ENCODE peak calls at places on chromosomes 6 and 20, in four cellular contexts. Z is ascending aorta, R is Panc1, S is heart right ventricle. P is an unnamed sample.

GRCh38 chr6:16523550-16524379 is 237.5 kb downstream of the ATXN1 start:
- DNase-seq in Z (no peak), R (no peak), S (peak; percentile 43), P (no peak)

GRCh38 chr6:27133281-27134227 is 113.9 kb upstream of the PRSS16 start:
- DNase-seq in Z (peak; percentile 38), R (peak; percentile 59), S (no peak), P (peak; percentile 38)

GRCh38 chr6:166490671-166491500 is 95.6 kb downstream of the RAMACL start:
- DNase-seq in Z (no peak), R (no peak), S (no peak), P (no peak)

GRCh38 chr20:34017610-34018009 is 23.9 kb downstream of the RALY start:
- DNase-seq in Z (no peak), R (no peak), S (no peak), P (no peak)

GRCh38 chr20:60402209-60403058 is 444.2 kb downstream of the CDH26 start:
- DNase-seq in Z (no peak), R (no peak), S (no peak), P (no peak)

GRCh38 chr6:140183881-140184280 is 809.4 kb upstream of the CITED2 start:
- DNase-seq in Z (no peak), R (no peak), S (no peak), P (no peak)

GRCh38 chr6:141548969-141549368 is 583.8 kb upstream of the GJE1 start:
- DNase-seq in Z (no peak), R (no peak), S (no peak), P (no peak)

GRCh38 chr6:81613606-81614005 is 138.9 kb downstream of the TENT5A start:
- DNase-seq in Z (no peak), R (no peak), S (no peak), P (no peak)

GRCh38 chr20:39298116-39298515 is 336.0 kb downstream of the DHX35 start:
- DNase-seq in Z (no peak), R (no peak), S (no peak), P (no peak)

GRCh38 chr20:38450412-38450975 is 15.4 kb upstream of the SNHG17 start:
- DNase-seq in Z (no peak), R (no peak), S (no peak), P (no peak)

GRCh38 chr6:125586074-125586473 is 163.4 kb upstream of the HEY2 start:
- DNase-seq in Z (no peak), R (peak; percentile 82), S (no peak), P (no peak)

GRCh38 chr20:55415567-55416142 is 589.7 kb downstream of the CBLN4 start:
- DNase-seq in Z (no peak), R (peak; percentile 8), S (no peak), P (no peak)

GRCh38 chr6:107318100-107318736 is 141.1 kb downstream of the PDSS2 start:
- DNase-seq in Z (no peak), R (peak; percentile 42), S (peak; percentile 50), P (no peak)

GRCh38 chr6:55319961-55320690 is 7.1 kb upstream of the GFRAL start:
- DNase-seq in Z (no peak), R (no peak), S (no peak), P (no peak)

GRCh38 chr6:56933650-56934049 is 21.3 kb upstream of the BEND6 start:
- DNase-seq in Z (no peak), R (no peak), S (no peak), P (no peak)

GRCh38 chr6:143097224-143097795 is 36.6 kb downstream of the AIG1 start:
- DNase-seq in Z (no peak), R (no peak), S (no peak), P (no peak)

GRCh38 chr6:166671434-166672061 is 44.5 kb upstream of the RPS6KA2 start:
- DNase-seq in Z (no peak), R (no peak), S (no peak), P (peak; percentile 24)

GRCh38 chr6:32818867-32819266 is 2.1 kb upstream of the HLA-DOB start:
- DNase-seq in Z (no peak), R (no peak), S (no peak), P (no peak)

GRCh38 chr20:10647471-10647870 is 26.3 kb downstream of the JAG1 start:
- DNase-seq in Z (no peak), R (no peak), S (no peak), P (no peak)

GRCh38 chr20:47220161-47220582 is 136.3 kb downstream of the ZMYND8 start:
- DNase-seq in Z (no peak), R (no peak), S (no peak), P (no peak)

GRCh38 chr20:47213960-47214359 is 142.5 kb downstream of the ZMYND8 start:
- DNase-seq in Z (no peak), R (no peak), S (no peak), P (no peak)

GRCh38 chr20:47217482-47218446 is 138.7 kb downstream of the ZMYND8 start:
- DNase-seq in Z (no peak), R (no peak), S (no peak), P (no peak)

GRCh38 chr20:47215653-47216397 is 140.7 kb downstream of the ZMYND8 start:
- DNase-seq in Z (no peak), R (no peak), S (no peak), P (no peak)

DNA sequence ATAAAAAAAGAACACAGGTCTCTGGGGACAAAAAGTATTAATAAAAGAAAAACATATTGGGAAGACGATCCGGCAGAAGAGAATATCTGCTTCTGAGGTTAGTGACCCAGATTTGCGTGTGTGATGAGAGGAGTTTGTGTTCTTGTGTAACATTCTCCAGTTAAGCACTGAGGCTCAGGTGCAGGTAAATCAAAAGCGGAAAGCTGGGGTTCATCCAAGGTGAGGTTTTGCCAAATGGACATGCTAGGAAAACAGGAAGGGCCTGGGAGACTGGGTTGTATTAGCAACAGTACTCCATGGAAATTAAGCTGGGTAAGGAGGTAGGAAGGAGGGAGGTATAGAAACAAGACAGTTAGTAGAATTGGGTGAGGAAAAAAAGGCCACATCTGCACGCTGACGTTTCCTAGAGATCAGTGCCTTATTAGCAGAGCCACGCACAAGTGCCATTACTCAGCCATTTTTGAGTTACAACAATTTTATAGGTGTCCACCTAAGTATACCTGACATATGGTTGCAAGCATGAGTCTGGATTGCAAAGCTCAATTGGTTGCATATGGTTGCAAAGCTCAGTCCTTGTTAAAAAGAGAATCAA is 139.6 kb downstream of the ZMYND8 start:
- DNase-seq in Z (no peak), R (no peak), S (no peak), P (no peak)
- H3K27ac ChIP-seq in Z (no peak overlapping the region), R (no peak overlapping the region), S (no peak overlapping the region), P (no peak overlapping the region)

DNA sequence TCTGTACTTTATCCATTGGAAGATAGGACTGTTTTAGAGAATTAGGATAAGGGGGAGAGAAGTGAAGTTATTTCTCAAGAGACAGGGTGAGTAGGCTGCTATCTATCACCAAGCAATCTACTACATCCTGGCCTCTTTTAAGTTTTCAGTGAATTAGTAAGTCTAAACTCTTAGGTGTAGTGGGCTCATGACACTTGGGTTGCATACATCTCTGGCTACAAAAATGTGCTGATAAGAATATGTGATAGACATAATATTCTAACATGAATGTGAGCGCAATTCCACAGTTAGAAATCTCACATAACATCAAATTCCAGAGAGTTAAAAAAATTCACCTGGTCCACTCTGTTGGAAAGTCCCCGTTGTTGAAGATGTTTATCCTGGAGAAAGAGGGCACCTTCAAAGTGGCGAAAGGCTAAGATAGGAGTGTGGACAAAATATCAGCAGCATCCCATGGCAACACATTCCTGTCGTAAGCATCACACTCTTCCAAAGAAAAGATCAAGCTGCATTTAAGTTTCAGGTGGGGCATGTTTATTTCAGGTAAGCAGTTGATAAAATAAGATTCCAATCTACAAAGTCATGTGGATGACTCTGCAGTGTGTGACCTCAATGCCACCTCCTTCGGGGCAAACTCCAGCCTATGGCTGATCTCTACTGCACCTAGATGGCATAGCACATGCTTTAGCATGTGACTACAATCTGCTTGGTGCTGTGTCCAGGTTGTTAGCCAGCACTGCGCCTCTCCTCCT is 111.7 kb upstream of the NEDD9 start:
- DNase-seq in Z (no peak), R (no peak), S (no peak), P (no peak)
- H3K27ac ChIP-seq in Z (no peak overlapping the region), R (no peak overlapping the region), S (no peak overlapping the region), P (no peak overlapping the region)

GRCh38 chr20:23608251-23608846 is 2.6 kb upstream of the CST9 start:
- DNase-seq in Z (no peak), R (no peak), S (no peak), P (no peak)

GRCh38 chr20:23607497-23608245 is 2.0 kb upstream of the CST9 start:
- DNase-seq in Z (no peak), R (no peak), S (no peak), P (no peak)

GRCh38 chr20:23605867-23606651 is at the start of gene CST9:
- DNase-seq in Z (no peak), R (no peak), S (no peak), P (no peak)

GRCh38 chr20:23609486-23610109 is 3.9 kb upstream of the CST9 start:
- DNase-seq in Z (no peak), R (no peak), S (no peak), P (no peak)

GRCh38 chr20:23606652-23607049 is 934 bp upstream of the CST9 start:
- DNase-seq in Z (no peak), R (peak; percentile 58), S (peak; percentile 77), P (peak; percentile 85)
- H3K27ac ChIP-seq in Z (no peak overlapping the region), R (no peak overlapping the region), S (no peak overlapping the region), P (no peak overlapping the region)

GRCh38 chr20:16170406-16170971 is 402.8 kb downstream of the KIF16B start:
- DNase-seq in Z (no peak), R (no peak), S (no peak), P (no peak)
- H3K27ac ChIP-seq in Z (no peak overlapping the region), R (no peak overlapping the region), S (no peak overlapping the region), P (no peak overlapping the region)

DNA sequence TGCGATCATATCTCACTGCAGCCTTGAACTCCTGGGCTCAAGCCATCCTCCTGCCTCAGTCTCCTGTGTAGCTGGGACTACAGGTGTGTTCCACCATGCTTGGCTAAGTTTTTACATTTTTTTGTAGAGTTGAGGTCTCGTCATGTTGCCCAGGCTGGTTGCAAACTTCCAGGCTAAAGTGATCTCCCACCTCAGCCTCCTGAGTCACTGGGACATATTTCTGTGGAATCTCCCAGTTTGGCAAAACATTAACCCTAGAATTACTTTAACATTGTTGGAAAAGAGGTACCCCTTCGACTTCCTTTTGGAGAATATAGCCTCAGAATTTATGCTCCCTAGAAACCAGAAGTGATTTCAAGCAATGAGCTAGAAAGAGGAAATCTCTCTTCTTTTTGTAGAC is 57.2 kb downstream of the SHLD1 start:
- DNase-seq in Z (no peak), R (no peak), S (no peak), P (no peak)
- H3K27ac ChIP-seq in Z (no peak overlapping the region), R (no peak overlapping the region), S (no peak overlapping the region), P (no peak overlapping the region)

GRCh38 chr6:28981391-28981832 is 23.7 kb downstream of the ZNF311 start:
- DNase-seq in Z (no peak), R (no peak), S (peak; percentile 74), P (peak; percentile 44)
- H3K27ac ChIP-seq in Z (peak overlapping the region; percentile 74), R (peak overlapping the region; percentile 97), S (peak overlapping the region; percentile 49), P (peak overlapping the region; percentile 48)

GRCh38 chr6:20789162-20789561 is 254.9 kb downstream of the CDKAL1 start:
- DNase-seq in Z (no peak), R (no peak), S (no peak), P (no peak)

GRCh38 chr6:20790032-20790791 is 256.0 kb downstream of the CDKAL1 start:
- DNase-seq in Z (no peak), R (no peak), S (no peak), P (no peak)

GRCh38 chr6:20791074-20791473 is 256.8 kb downstream of the CDKAL1 start:
- DNase-seq in Z (no peak), R (no peak), S (no peak), P (no peak)

GRCh38 chr6:20793174-20793573 is 258.9 kb downstream of the CDKAL1 start:
- DNase-seq in Z (no peak), R (no peak), S (no peak), P (no peak)

GRCh38 chr6:20791932-20792331 is 257.7 kb downstream of the CDKAL1 start:
- DNase-seq in Z (no peak), R (no peak), S (no peak), P (no peak)
- H3K27ac ChIP-seq in Z (no peak overlapping the region), R (no peak overlapping the region), S (no peak overlapping the region), P (no peak overlapping the region)

P was measured in breast epithelium.